ENCODE peak calls at places on chromosomes 7 and 10, in eight cellular contexts. Q is stimulated activated CD8-positive, alpha-beta memory T cell treated with anti-CD3 and anti-CD28 coated beads, Interleukin-4, amount 100 ng/mL, for 1 hour; M is ELR; C is NCI-H187; R is anterior cingulate cortex; A is EL; D is skeletal muscle cell; T is GOT3. I is an unnamed sample.
A peak's percentile ranks its signal among the peaks of the same experiment; 100 is the strongest.

GRCh38 chr10:16597656-16598055 is 76.0 kb upstream of the C1QL3 start:
- DNase-seq in M (peak; percentile 52), T (no peak), C (no peak), R (no peak), A (no peak), D (no peak), Q (no peak), I (no peak)

GRCh38 chr10:130493446-130494198 is 357.4 kb downstream of the GLRX3 start:
- DNase-seq in A (no peak), R (no peak), Q (no peak), T (no peak), D (no peak), M (no peak), C (no peak), I (no peak)

GRCh38 chr7:111622084-111622483 is 59.8 kb upstream of the IMMP2L start:
- DNase-seq in T (no peak), M (no peak), R (no peak), Q (no peak), A (no peak), C (no peak), D (no peak), I (no peak)

GRCh38 chr10:78924319-78925003 is 144.3 kb upstream of the ZMIZ1 start:
- DNase-seq in D (no peak), Q (no peak), A (no peak), M (no peak), T (no peak), R (no peak), C (no peak), I (no peak)

GRCh38 chr7:29970158-29970557 is 19.4 kb downstream of the SCRN1 start:
- DNase-seq in D (no peak), Q (no peak), R (no peak), M (peak; percentile 24), T (no peak), C (no peak), A (no peak), I (no peak)

GRCh38 chr10:33307835-33308234 is 26.6 kb downstream of the NRP1 start:
- DNase-seq in A (no peak), Q (no peak), M (no peak), D (no peak), T (no peak), C (no peak), R (no peak), I (no peak)

GRCh38 chr10:93579089-93579488 is 12.6 kb downstream of the FFAR4 start:
- DNase-seq in R (no peak), A (no peak), T (no peak), M (peak; percentile 63), D (no peak), Q (no peak), C (no peak), I (no peak)

GRCh38 chr10:112898540-112899395 is 51.3 kb upstream of the TCF7L2 start:
- DNase-seq in Q (no peak), A (peak; percentile 28), R (no peak), C (no peak), T (no peak), M (peak; percentile 45), D (peak; percentile 52), I (no peak)

GRCh38 chr7:37224746-37225145 is 223.9 kb downstream of the ELMO1 start:
- DNase-seq in Q (no peak), T (no peak), A (no peak), C (no peak), R (no peak), M (no peak), D (no peak), I (no peak)

GRCh38 chr10:114379631-114380041 is 24.7 kb downstream of the AFAP1L2 start:
- DNase-seq in M (no peak), T (no peak), Q (no peak), C (no peak), D (no peak), R (no peak), A (peak; percentile 56), I (no peak)

GRCh38 chr10:72688208-72688651 is 3.7 kb upstream of the MCU start:
- DNase-seq in A (peak; percentile 93), M (peak; percentile 91), C (no peak), R (no peak), T (no peak), D (peak; percentile 60), Q (no peak), I (no peak)

GRCh38 chr10:109732254-109732653 is 191.1 kb downstream of the XPNPEP1 start:
- DNase-seq in M (no peak), A (no peak), Q (no peak), R (no peak), D (no peak), C (no peak), T (no peak), I (no peak)

GRCh38 chr10:68406815-68407585 is at the start of gene RUFY2:
- DNase-seq in T (peak; percentile 78), A (peak; percentile 82), M (peak; percentile 80), R (peak; percentile 81), Q (peak; percentile 48), C (peak; percentile 4), D (peak; percentile 16), I (peak; percentile 52)

GRCh38 chr10:28008054-28008453 is 9.2 kb upstream of the ODAD2 start:
- DNase-seq in Q (no peak), M (peak; percentile 82), C (no peak), R (no peak), T (no peak), A (peak; percentile 41), D (no peak), I (no peak)

GRCh38 chr7:12683678-12684077 is 3.8 kb upstream of the ARL4A start:
- DNase-seq in A (peak; percentile 41), C (no peak), D (no peak), R (no peak), M (peak; percentile 61), Q (no peak), T (no peak), I (no peak)

GRCh38 chr7:105013283-105013817 is 655 bp upstream of the KMT2E start:
- DNase-seq in R (peak; percentile 86), M (peak; percentile 93), D (peak; percentile 83), A (peak; percentile 93), T (peak; percentile 80), Q (peak; percentile 87), C (peak; percentile 88), I (peak; percentile 87)

GRCh38 chr10:33734393-33735110 is 400.1 kb upstream of the NRP1 start:
- DNase-seq in R (no peak), T (no peak), C (no peak), A (peak; percentile 11), M (no peak), Q (no peak), D (no peak), I (no peak)

GRCh38 chr7:128352636-128353035 is 8.9 kb downstream of the PRRT4 start:
- DNase-seq in M (no peak), R (no peak), Q (no peak), T (no peak), D (no peak), C (no peak), A (no peak), I (no peak)

GRCh38 chr10:43820663-43821062 is 172.0 kb upstream of the ZNF32 start:
- DNase-seq in D (no peak), R (no peak), Q (no peak), T (no peak), A (no peak), M (peak; percentile 17), C (no peak), I (no peak)

GRCh38 chr7:138886501-138886917 is 88.5 kb upstream of the ATP6V0A4 start:
- DNase-seq in M (peak; percentile 82), Q (no peak), R (no peak), D (no peak), C (no peak), T (no peak), A (peak; percentile 73), I (no peak)

GRCh38 chr7:41969713-41970112 is 266.8 kb upstream of the INHBA start:
- DNase-seq in Q (no peak), T (no peak), C (no peak), A (no peak), R (no peak), M (no peak), D (no peak), I (no peak)

GRCh38 chr10:122220736-122221135 is 50.4 kb upstream of the BTBD16 start:
- DNase-seq in C (no peak), R (no peak), A (no peak), T (no peak), D (no peak), Q (no peak), M (no peak), I (no peak)

GRCh38 chr7:69906309-69906995 is 308.2 kb downstream of the AUTS2 start:
- DNase-seq in A (no peak), Q (no peak), C (no peak), R (no peak), T (no peak), M (no peak), D (no peak), I (no peak)

GRCh38 chr10:71230656-71231025 is 18.3 kb downstream of the UNC5B start:
- DNase-seq in A (no peak), M (no peak), Q (no peak), C (no peak), D (no peak), T (no peak), R (no peak), I (no peak)

GRCh38 chr10:8633909-8634308 is 579.4 kb downstream of the GATA3 start:
- DNase-seq in D (no peak), M (no peak), R (no peak), A (no peak), C (no peak), Q (no peak), T (no peak), I (no peak)

GRCh38 chr7:26480166-26480565 is 188.5 kb downstream of the SNX10 start:
- DNase-seq in M (no peak), C (no peak), T (no peak), D (no peak), R (no peak), Q (no peak), A (no peak), I (no peak)